ENCODE peak calls at places on chromosome 18, in four cellular contexts. C is prostate gland, M is NCI-H2081, K is NCI-H1417. T is an unnamed sample.

GRCh38 chr18:10989486-10989885 is 159.9 kb downstream of the PIEZO2 start:
- DNase-seq in C (no peak), M (no peak), K (no peak), T (no peak)

GRCh38 chr18:24089059-24089458 is 49.8 kb upstream of the CABYR start:
- DNase-seq in C (no peak), M (no peak), K (no peak), T (no peak)

GRCh38 chr18:63439334-63439733 is 17.1 kb upstream of the VPS4B start:
- DNase-seq in K (peak), M (peak), C (peak), T (peak)

GRCh38 chr18:78818961-78819360 is 160.7 kb upstream of the SALL3 start:
- DNase-seq in C (no peak), K (no peak), M (no peak), T (no peak)

GRCh38 chr18:75218524-75218923 is 7.9 kb downstream of the TSHZ1 start:
- DNase-seq in K (no peak), C (no peak), M (no peak), T (no peak)

GRCh38 chr18:48605408-48605845 is 66.6 kb downstream of the CTIF start:
- DNase-seq in K (peak), C (no peak), M (no peak), T (no peak)

GRCh38 chr18:48408727-48409590 is at the start of gene ZBTB7C:
- DNase-seq in K (peak), C (no peak), M (no peak), T (no peak)

GRCh38 chr18:79695856-79696850 is 16.6 kb downstream of the CTDP1 start:
- DNase-seq in K (no peak), C (no peak), M (no peak), T (no peak)

GRCh38 chr18:48039769-48040215 is 109.3 kb upstream of the SMAD2 start:
- DNase-seq in C (no peak), M (no peak), K (no peak), T (no peak)

GRCh38 chr18:66511810-66512209 is 92.1 kb downstream of the CDH19 start:
- DNase-seq in M (no peak), C (no peak), K (no peak), T (no peak)

GRCh38 chr18:35026407-35027061 is 14.7 kb upstream of the MAPRE2 start:
- DNase-seq in M (no peak), K (peak), C (no peak), T (no peak)

GRCh38 chr18:13878858-13879257 is 36.5 kb downstream of the MC2R start:
- DNase-seq in M (no peak), C (no peak), K (no peak), T (no peak)

GRCh38 chr18:45625596-45625995 is 10.3 kb downstream of the SLC14A2 start:
- DNase-seq in C (no peak), M (no peak), K (no peak), T (no peak)

GRCh38 chr18:13137939-13138821 is 80.4 kb upstream of the LDLRAD4 start:
- DNase-seq in C (no peak), K (no peak), M (no peak), T (peak)

GRCh38 chr18:4004176-4004829 is 450.8 kb downstream of the DLGAP1 start:
- DNase-seq in K (no peak), M (no peak), C (no peak), T (no peak)

GRCh38 chr18:79964330-79965118 is at the start of gene HSBP1L1:
- DNase-seq in M (peak), K (peak), C (peak), T (peak)

GRCh38 chr18:62258606-62259005 is 66.5 kb upstream of the TNFRSF11A start:
- DNase-seq in C (no peak), K (no peak), M (no peak), T (no peak)

GRCh38 chr18:35378206-35378795 is 1.2 kb upstream of the ZNF396 start:
- DNase-seq in C (no peak), M (no peak), K (no peak), T (no peak)

GRCh38 chr18:43526436-43527150 is 249.3 kb upstream of the SYT4 start:
- DNase-seq in K (peak), C (no peak), M (no peak), T (no peak)

GRCh38 chr18:12652861-12653401 is 5.0 kb downstream of the SPIRE1 start:
- DNase-seq in K (no peak), C (no peak), M (no peak), T (no peak)

GRCh38 chr18:22159014-22159413 is 10.4 kb upstream of the GATA6 start:
- DNase-seq in K (no peak), C (no peak), M (no peak), T (no peak)

GRCh38 chr18:49061906-49062831 is 111.4 kb upstream of the SMAD7 start:
- DNase-seq in K (no peak), C (no peak), M (no peak), T (no peak)

GRCh38 chr18:6747646-6748045 is 18.1 kb downstream of the ARHGAP28 start:
- DNase-seq in C (no peak), K (no peak), M (no peak), T (no peak)

GRCh38 chr18:35525795-35526475 is 28.2 kb upstream of the INO80C start:
- DNase-seq in M (no peak), C (no peak), K (no peak), T (no peak)

GRCh38 chr18:43180814-43181213 is 65.3 kb upstream of the RIT2 start:
- DNase-seq in C (no peak), K (no peak), M (no peak), T (no peak)

GRCh38 chr18:58580078-58580477 is 48.8 kb downstream of the ALPK2 start:
- DNase-seq in M (no peak), C (no peak), K (no peak), T (no peak)

GRCh38 chr18:22711381-22711717 is 221.8 kb upstream of the RBBP8 start:
- DNase-seq in C (no peak), K (no peak), M (no peak), T (no peak)

T was measured in lung.